ENCODE peak calls at places on chromosomes 12 and 14, in seven cellular contexts. K is uterus, N is pancreas, S is tibial nerve, B is HepG2, J is lower lobe of right lung, U is iPS DF 6.9. O is an unnamed sample. For H3K36me3, the result is how much of the 10 kb centered on the place peaks cover.

GRCh38 chr14:21039059-21039422 is 3.1 kb upstream of the RNASE7 start:
- DNase-seq in K (peak), N (peak), S (peak), B (peak), J (peak), U (no peak), O (peak)

GRCh38 chr12:127711108-127711507 is 555.9 kb upstream of the TMEM132C start:
- DNase-seq in K (no peak), N (no peak), S (no peak), B (no peak), J (no peak), U (no peak), O (no peak)

GRCh38 chr14:68663385-68664076 is 129.3 kb downstream of the ZFP36L1 start:
- DNase-seq in K (peak), N (no peak), S (no peak), B (no peak), J (no peak), U (no peak), O (no peak)

GRCh38 chr12:115872919-115873357 is 404.6 kb downstream of the MED13L start:
- DNase-seq in K (no peak), N (peak), S (no peak), B (peak), J (no peak), U (peak), O (no peak)

GRCh38 chr12:6697584-6698351 is 2.8 kb downstream of the PIANP start:
- DNase-seq in K (no peak), N (no peak), S (no peak), B (peak), J (no peak), U (peak), O (no peak)

GRCh38 chr12:14164266-14164665 is 182.9 kb upstream of the GRIN2B start:
- DNase-seq in K (no peak), N (no peak), S (no peak), B (no peak), J (no peak), U (no peak), O (no peak)

GRCh38 chr14:55562135-55562534 is 17.9 kb upstream of the KTN1 start:
- DNase-seq in K (no peak), N (no peak), S (no peak), B (no peak), J (no peak), U (no peak), O (no peak)

GRCh38 chr14:103118019-103118662 is 5.1 kb upstream of the TNFAIP2 start:
- DNase-seq in K (peak), N (peak), S (peak), B (no peak), J (peak), U (no peak), O (peak)

GRCh38 chr12:46921048-46921753 is 95.4 kb upstream of the SLC38A4 start:
- DNase-seq in K (no peak), N (no peak), S (no peak), B (peak), J (no peak), U (no peak), O (no peak)

GRCh38 chr14:59199205-59199604 is 10.7 kb downstream of the DAAM1 start:
- DNase-seq in K (no peak), N (no peak), S (no peak), B (no peak), J (no peak), U (no peak), O (no peak)

GRCh38 chr14:31419179-31420012 is 954 bp downstream of the HEATR5A start:
- DNase-seq in K (no peak), N (no peak), S (no peak), B (no peak), J (no peak), U (no peak), O (no peak)

GRCh38 chr12:29103539-29103974 is 45.5 kb upstream of the FAR2 start:
- DNase-seq in K (no peak), N (no peak), S (no peak), B (no peak), J (no peak), U (no peak), O (no peak)

GRCh38 chr12:110813298-110813697 is 33.5 kb upstream of the CCDC63 start:
- DNase-seq in K (no peak), N (no peak), S (no peak), B (no peak), J (no peak), U (no peak), O (no peak)

GRCh38 chr14:103209054-103209453 is 85.8 kb downstream of the TNFAIP2 start:
- DNase-seq in K (no peak), N (no peak), S (no peak), B (no peak), J (no peak), U (no peak), O (no peak)

GRCh38 chr12:162467-163307 is 51.3 kb downstream of the SLC6A12 start:
- DNase-seq in K (no peak), N (no peak), S (no peak), B (no peak), J (no peak), U (no peak), O (no peak)

GRCh38 chr14:101246894-101247853 is 314.1 kb upstream of the DIO3 start:
- DNase-seq in K (no peak), N (no peak), S (no peak), B (no peak), J (no peak), U (no peak), O (no peak)

GRCh38 chr14:81366259-81366658 is 33.9 kb downstream of the STON2 start:
- DNase-seq in K (no peak), N (no peak), S (no peak), B (no peak), J (no peak), U (no peak), O (no peak)

GRCh38 chr14:26132061-26132460 is 465.8 kb downstream of the NOVA1 start:
- DNase-seq in K (no peak), N (no peak), S (no peak), B (no peak), J (no peak), U (no peak), O (no peak)

GRCh38 chr14:97446087-97446486 is 648.9 kb downstream of the VRK1 start:
- DNase-seq in K (no peak), N (no peak), S (no peak), B (no peak), J (no peak), U (no peak), O (no peak)

GRCh38 chr12:107435520-107435919 is 250.1 kb upstream of the PWP1 start:
- DNase-seq in K (no peak), N (no peak), S (no peak), B (no peak), J (no peak), U (no peak), O (no peak)

GRCh38 chr12:23949212-23950010 is at the start of gene SOX5:
- DNase-seq in K (peak), N (no peak), S (peak), B (peak), J (peak), U (no peak), O (peak)

GRCh38 chr14:33850826-33851225 is 100.0 kb downstream of the EGLN3 start:
- DNase-seq in K (no peak), N (no peak), S (no peak), B (no peak), J (no peak), U (no peak), O (no peak)

GRCh38 chr12:2299207-2299606 is 246.4 kb downstream of the CACNA1C start:
- DNase-seq in K (peak), N (no peak), S (no peak), B (no peak), J (no peak), U (no peak), O (no peak)

GRCh38 chr12:29429999-29430698 is 49.2 kb upstream of the ERGIC2 start:
- DNase-seq in K (no peak), N (peak), S (no peak), B (no peak), J (peak), U (no peak), O (no peak)

GRCh38 chr12:118372541-118373495 is at the start of gene TAOK3:
- DNase-seq in K (peak), N (peak), S (peak), B (peak), J (peak), U (peak), O (peak)

GRCh38 chr14:94665121-94665520 is 52.9 kb downstream of the SERPINA3 start:
- DNase-seq in K (no peak), N (no peak), S (peak), B (no peak), J (no peak), U (no peak), O (no peak)

GRCh38 chr12:47744005-47744651 is 14.6 kb downstream of the RAPGEF3 start:
- DNase-seq in K (no peak), N (peak), S (no peak), B (peak), J (peak), U (peak), O (no peak)

GRCh38 chr12:54525383-54525782 is 24.0 kb upstream of the PDE1B start:
- DNase-seq in K (no peak), N (no peak), S (no peak), B (no peak), J (no peak), U (no peak), O (no peak)
- H3K36me3 ChIP-seq in K (under half), N (under half), S (under half), B (under half), J (half or more), U (under half), O (under half)

GRCh38 chr12:50932787-50933280 is 19.5 kb upstream of the HIGD1C start:
- DNase-seq in K (no peak), N (no peak), S (no peak), B (peak), J (no peak), U (no peak), O (no peak)
- H3K36me3 ChIP-seq in K (under half), N (under half), S (under half), B (under half), J (under half), U (under half), O (under half)

GRCh38 chr14:105390849-105391500 is 7.4 kb upstream of the TEX22 start:
- DNase-seq in K (no peak), N (peak), S (no peak), B (no peak), J (no peak), U (no peak), O (no peak)

GRCh38 chr14:105389976-105390848 is 8.1 kb upstream of the TEX22 start:
- DNase-seq in K (no peak), N (peak), S (no peak), B (no peak), J (no peak), U (no peak), O (no peak)

GRCh38 chr14:105388110-105388951 is 10.0 kb upstream of the TEX22 start:
- DNase-seq in K (no peak), N (peak), S (no peak), B (no peak), J (no peak), U (no peak), O (no peak)

GRCh38 chr14:105388976-105389375 is 9.4 kb upstream of the TEX22 start:
- DNase-seq in K (no peak), N (peak), S (no peak), B (no peak), J (no peak), U (no peak), O (no peak)

GRCh38 chr14:105389534-105389933 is 8.8 kb upstream of the TEX22 start:
- DNase-seq in K (no peak), N (peak), S (no peak), B (no peak), J (no peak), U (no peak), O (no peak)
- H3K36me3 ChIP-seq in K (under half), N (under half), S (under half), B (under half), J (under half), U (under half), O (under half)

DNA sequence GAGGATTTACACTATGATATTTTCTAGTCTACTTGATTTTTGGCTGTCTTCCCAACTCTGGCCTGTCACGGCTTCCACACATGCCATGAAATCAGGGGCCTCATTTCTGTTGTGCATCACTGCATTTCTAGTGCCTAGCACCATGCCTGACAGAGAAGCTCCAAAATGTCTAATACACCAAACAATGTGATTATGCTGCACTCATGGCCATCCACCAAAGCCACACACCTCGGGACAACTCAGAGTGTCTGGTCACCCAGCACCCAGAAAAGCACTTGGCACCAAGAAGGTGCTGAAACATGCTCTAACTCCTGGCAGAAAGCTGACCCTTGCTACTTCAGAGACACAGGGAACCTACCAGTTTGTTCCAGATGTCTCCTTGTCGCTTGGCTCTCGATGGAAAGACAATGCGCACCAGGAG is 11.3 kb downstream of the GCN1 start:
- DNase-seq in K (no peak), N (no peak), S (no peak), B (no peak), J (no peak), U (no peak), O (no peak)
- H3K36me3 ChIP-seq in K (under half), N (under half), S (under half), B (under half), J (half or more), U (under half), O (under half)

GRCh38 chr12:132813443-132813842 is 15.2 kb downstream of the GOLGA3 start:
- DNase-seq in K (no peak), N (no peak), S (no peak), B (no peak), J (no peak), U (no peak), O (no peak)

GRCh38 chr12:132812631-132813305 is 15.9 kb downstream of the GOLGA3 start:
- DNase-seq in K (no peak), N (no peak), S (no peak), B (no peak), J (no peak), U (no peak), O (no peak)

GRCh38 chr12:132818562-132818961 is 10.1 kb downstream of the GOLGA3 start:
- DNase-seq in K (no peak), N (no peak), S (no peak), B (no peak), J (no peak), U (no peak), O (no peak)

GRCh38 chr12:132814232-132814631 is 14.4 kb downstream of the GOLGA3 start:
- DNase-seq in K (no peak), N (no peak), S (no peak), B (no peak), J (no peak), U (no peak), O (no peak)
- H3K36me3 ChIP-seq in K (under half), N (under half), S (under half), B (under half), J (half or more), U (under half), O (under half)